ENCODE peak calls at places on chromosomes 12 and 14, in seven cellular contexts. C, X, W, E, G, A and B are unnamed samples.

GRCh38 chr12:26239508-26240328 is 44.3 kb downstream of the SSPN start:
- DNase-seq in E (peak; percentile 97), X (peak; percentile 33), A (no peak), C (no peak), G (no peak), W (peak; percentile 96), B (no peak)

GRCh38 chr14:92846162-92846897 is 52.2 kb downstream of the GOLGA5 start:
- DNase-seq in C (no peak), G (no peak), X (no peak), E (peak; percentile 94), W (peak; percentile 85), A (no peak), B (no peak)

GRCh38 chr12:14845350-14845750 is 2.0 kb upstream of the ART4 start:
- DNase-seq in W (peak; percentile 78), G (peak; percentile 50), C (no peak), X (peak; percentile 46), A (peak; percentile 11), E (peak; percentile 55), B (no peak)

GRCh38 chr12:32821293-32822089 is 65.8 kb upstream of the YARS2 start:
- DNase-seq in W (peak; percentile 71), A (no peak), E (peak; percentile 90), C (no peak), G (no peak), X (no peak), B (no peak)

GRCh38 chr12:68745904-68746571 is at the start of gene SLC35E3:
- DNase-seq in X (peak; percentile 93), C (peak; percentile 96), E (peak; percentile 73), A (peak; percentile 97), W (peak; percentile 90), G (peak; percentile 84), B (peak; percentile 92)

GRCh38 chr14:50520947-50521815 is 11.2 kb downstream of the MAP4K5 start:
- DNase-seq in X (no peak), G (no peak), A (no peak), W (peak; percentile 88), E (peak; percentile 80), C (peak; percentile 75), B (peak; percentile 72)

GRCh38 chr14:93749081-93749430 is 39.2 kb downstream of the PRIMA1 start:
- DNase-seq in X (no peak), G (no peak), A (no peak), E (no peak), C (no peak), W (no peak), B (no peak)

GRCh38 chr12:96698965-96699364 is 208.1 kb upstream of the NEDD1 start:
- DNase-seq in E (no peak), G (no peak), A (no peak), X (no peak), C (no peak), W (no peak), B (no peak)

GRCh38 chr14:103880334-103880985 is 33.1 kb upstream of the PPP1R13B start:
- DNase-seq in A (no peak), G (no peak), W (peak; percentile 66), X (peak; percentile 47), C (peak; percentile 20), E (peak; percentile 47), B (no peak)

GRCh38 chr14:68316078-68316868 is 476.6 kb downstream of the ZFP36L1 start:
- DNase-seq in C (no peak), G (no peak), A (no peak), X (no peak), E (no peak), W (no peak), B (no peak)

GRCh38 chr14:31206536-31207286 is 882 bp downstream of the HECTD1 start:
- DNase-seq in X (peak; percentile 82), A (peak; percentile 15), G (no peak), C (peak; percentile 70), W (no peak), E (peak; percentile 32), B (peak; percentile 68)